ENCODE peak calls at places on chromosome 17, in four cellular contexts. One of them, this sample, is unnamed.

GRCh38 chr17:76002100-76002499 is 1.4 kb downstream of the CDK3 start:
- DNase-seq in stimulated activated CD8-positive, alpha-beta memory T cell treated with anti-CD3 and anti-CD28 coated beads, Interleukin-4, amount 100 ng/mL, for 4 hours: no peak
- DNase-seq in right lobe of liver: no peak
- DNase-seq in endothelial cell: no peak
- DNase-seq in this sample: no peak

GRCh38 chr17:12067425-12067824 is 46.7 kb downstream of the MAP2K4 start:
- DNase-seq in endothelial cell: no peak
- DNase-seq in stimulated activated CD8-positive, alpha-beta memory T cell treated with anti-CD3 and anti-CD28 coated beads, Interleukin-4, amount 100 ng/mL, for 4 hours: no peak
- DNase-seq in right lobe of liver: no peak
- DNase-seq in this sample: no peak

GRCh38 chr17:79997004-79997673 is 38.5 kb downstream of the TBC1D16 start:
- DNase-seq in stimulated activated CD8-positive, alpha-beta memory T cell treated with anti-CD3 and anti-CD28 coated beads, Interleukin-4, amount 100 ng/mL, for 4 hours: peak
- DNase-seq in right lobe of liver: no peak
- DNase-seq in endothelial cell: no peak
- DNase-seq in this sample: peak

GRCh38 chr17:61175298-61176142 is 224.1 kb upstream of the TBX2 start:
- DNase-seq in right lobe of liver: no peak
- DNase-seq in stimulated activated CD8-positive, alpha-beta memory T cell treated with anti-CD3 and anti-CD28 coated beads, Interleukin-4, amount 100 ng/mL, for 4 hours: no peak
- DNase-seq in endothelial cell: no peak
- DNase-seq in this sample: no peak

GRCh38 chr17:32516940-32517711 is 30.3 kb downstream of the CDK5R1 start:
- DNase-seq in endothelial cell: no peak
- DNase-seq in right lobe of liver: no peak
- DNase-seq in stimulated activated CD8-positive, alpha-beta memory T cell treated with anti-CD3 and anti-CD28 coated beads, Interleukin-4, amount 100 ng/mL, for 4 hours: no peak
- DNase-seq in this sample: no peak

GRCh38 chr17:42475121-42475520 is 16.4 kb downstream of the ATP6V0A1 start:
- DNase-seq in right lobe of liver: no peak
- DNase-seq in endothelial cell: no peak
- DNase-seq in stimulated activated CD8-positive, alpha-beta memory T cell treated with anti-CD3 and anti-CD28 coated beads, Interleukin-4, amount 100 ng/mL, for 4 hours: no peak
- DNase-seq in this sample: no peak

GRCh38 chr17:40072481-40073346 is 9.9 kb downstream of the THRA start:
- DNase-seq in right lobe of liver: no peak
- DNase-seq in stimulated activated CD8-positive, alpha-beta memory T cell treated with anti-CD3 and anti-CD28 coated beads, Interleukin-4, amount 100 ng/mL, for 4 hours: no peak
- DNase-seq in endothelial cell: no peak
- DNase-seq in this sample: no peak

GRCh38 chr17:4935650-4936049 is 3.6 kb downstream of the GP1BA start:
- DNase-seq in right lobe of liver: no peak
- DNase-seq in endothelial cell: no peak
- DNase-seq in stimulated activated CD8-positive, alpha-beta memory T cell treated with anti-CD3 and anti-CD28 coated beads, Interleukin-4, amount 100 ng/mL, for 4 hours: no peak
- DNase-seq in this sample: no peak

GRCh38 chr17:5019475-5019956 is 15.7 kb downstream of the SLC52A1 start:
- DNase-seq in stimulated activated CD8-positive, alpha-beta memory T cell treated with anti-CD3 and anti-CD28 coated beads, Interleukin-4, amount 100 ng/mL, for 4 hours: no peak
- DNase-seq in right lobe of liver: no peak
- DNase-seq in endothelial cell: no peak
- DNase-seq in this sample: no peak

GRCh38 chr17:63991611-63992010 is 6.5 kb upstream of the PRR29 start:
- DNase-seq in right lobe of liver: peak
- DNase-seq in stimulated activated CD8-positive, alpha-beta memory T cell treated with anti-CD3 and anti-CD28 coated beads, Interleukin-4, amount 100 ng/mL, for 4 hours: no peak
- DNase-seq in endothelial cell: no peak
- DNase-seq in this sample: no peak

GRCh38 chr17:37176683-37177082 is 199.1 kb upstream of the C17orf78 start:
- DNase-seq in stimulated activated CD8-positive, alpha-beta memory T cell treated with anti-CD3 and anti-CD28 coated beads, Interleukin-4, amount 100 ng/mL, for 4 hours: no peak
- DNase-seq in right lobe of liver: no peak
- DNase-seq in endothelial cell: no peak
- DNase-seq in this sample: no peak

GRCh38 chr17:28811594-28812135 is 30.9 kb downstream of the FAM222B start:
- DNase-seq in endothelial cell: peak
- DNase-seq in stimulated activated CD8-positive, alpha-beta memory T cell treated with anti-CD3 and anti-CD28 coated beads, Interleukin-4, amount 100 ng/mL, for 4 hours: no peak
- DNase-seq in right lobe of liver: no peak
- DNase-seq in this sample: no peak

GRCh38 chr17:10513284-10514067 is 4.9 kb downstream of the MYH1 start:
- DNase-seq in right lobe of liver: no peak
- DNase-seq in stimulated activated CD8-positive, alpha-beta memory T cell treated with anti-CD3 and anti-CD28 coated beads, Interleukin-4, amount 100 ng/mL, for 4 hours: no peak
- DNase-seq in endothelial cell: no peak
- DNase-seq in this sample: no peak

GRCh38 chr17:7988750-7989178 is 13.7 kb upstream of the GUCY2D start:
- DNase-seq in right lobe of liver: no peak
- DNase-seq in stimulated activated CD8-positive, alpha-beta memory T cell treated with anti-CD3 and anti-CD28 coated beads, Interleukin-4, amount 100 ng/mL, for 4 hours: peak
- DNase-seq in endothelial cell: peak
- DNase-seq in this sample: no peak

GRCh38 chr17:29575511-29576213 is 7.2 kb downstream of the TP53I13 start:
- DNase-seq in right lobe of liver: peak
- DNase-seq in endothelial cell: no peak
- DNase-seq in stimulated activated CD8-positive, alpha-beta memory T cell treated with anti-CD3 and anti-CD28 coated beads, Interleukin-4, amount 100 ng/mL, for 4 hours: no peak
- DNase-seq in this sample: no peak

GRCh38 chr17:57420674-57421392 is 164.5 kb downstream of the MSI2 start:
- DNase-seq in endothelial cell: no peak
- DNase-seq in right lobe of liver: no peak
- DNase-seq in stimulated activated CD8-positive, alpha-beta memory T cell treated with anti-CD3 and anti-CD28 coated beads, Interleukin-4, amount 100 ng/mL, for 4 hours: no peak
- DNase-seq in this sample: no peak

GRCh38 chr17:58277107-58277506 is 3.6 kb downstream of the MPO start:
- DNase-seq in stimulated activated CD8-positive, alpha-beta memory T cell treated with anti-CD3 and anti-CD28 coated beads, Interleukin-4, amount 100 ng/mL, for 4 hours: no peak
- DNase-seq in endothelial cell: no peak
- DNase-seq in right lobe of liver: no peak
- DNase-seq in this sample: no peak

GRCh38 chr17:80087346-80088265 is 13.8 kb upstream of the GAA start:
- DNase-seq in right lobe of liver: no peak
- DNase-seq in stimulated activated CD8-positive, alpha-beta memory T cell treated with anti-CD3 and anti-CD28 coated beads, Interleukin-4, amount 100 ng/mL, for 4 hours: no peak
- DNase-seq in endothelial cell: no peak
- DNase-seq in this sample: no peak

GRCh38 chr17:72539981-72540897 is 419.4 kb downstream of the SOX9 start:
- DNase-seq in endothelial cell: peak
- DNase-seq in stimulated activated CD8-positive, alpha-beta memory T cell treated with anti-CD3 and anti-CD28 coated beads, Interleukin-4, amount 100 ng/mL, for 4 hours: peak
- DNase-seq in right lobe of liver: peak
- DNase-seq in this sample: no peak

GRCh38 chr17:62792122-62792800 is 15.9 kb downstream of the MARCHF10 start:
- DNase-seq in endothelial cell: no peak
- DNase-seq in right lobe of liver: no peak
- DNase-seq in stimulated activated CD8-positive, alpha-beta memory T cell treated with anti-CD3 and anti-CD28 coated beads, Interleukin-4, amount 100 ng/mL, for 4 hours: no peak
- DNase-seq in this sample: no peak

GRCh38 chr17:19958023-19958422 is 19.6 kb downstream of the AKAP10 start:
- DNase-seq in endothelial cell: peak
- DNase-seq in right lobe of liver: no peak
- DNase-seq in stimulated activated CD8-positive, alpha-beta memory T cell treated with anti-CD3 and anti-CD28 coated beads, Interleukin-4, amount 100 ng/mL, for 4 hours: no peak
- DNase-seq in this sample: no peak

GRCh38 chr17:27236710-27237315 is 57.1 kb upstream of the WSB1 start:
- DNase-seq in endothelial cell: peak
- DNase-seq in stimulated activated CD8-positive, alpha-beta memory T cell treated with anti-CD3 and anti-CD28 coated beads, Interleukin-4, amount 100 ng/mL, for 4 hours: peak
- DNase-seq in right lobe of liver: no peak
- DNase-seq in this sample: no peak

GRCh38 chr17:82551779-82552457 is 32.4 kb downstream of the FOXK2 start:
- DNase-seq in endothelial cell: peak
- DNase-seq in stimulated activated CD8-positive, alpha-beta memory T cell treated with anti-CD3 and anti-CD28 coated beads, Interleukin-4, amount 100 ng/mL, for 4 hours: peak
- DNase-seq in right lobe of liver: peak
- DNase-seq in this sample: peak

GRCh38 chr17:61232871-61233270 is 166.8 kb upstream of the TBX2 start:
- DNase-seq in right lobe of liver: no peak
- DNase-seq in stimulated activated CD8-positive, alpha-beta memory T cell treated with anti-CD3 and anti-CD28 coated beads, Interleukin-4, amount 100 ng/mL, for 4 hours: no peak
- DNase-seq in endothelial cell: no peak
- DNase-seq in this sample: no peak

GRCh38 chr17:9935408-9935807 is 30.3 kb upstream of the RCVRN start:
- DNase-seq in stimulated activated CD8-positive, alpha-beta memory T cell treated with anti-CD3 and anti-CD28 coated beads, Interleukin-4, amount 100 ng/mL, for 4 hours: no peak
- DNase-seq in right lobe of liver: no peak
- DNase-seq in endothelial cell: no peak
- DNase-seq in this sample: no peak

GRCh38 chr17:19727466-19728113 is 11.2 kb upstream of the SLC47A2 start:
- DNase-seq in stimulated activated CD8-positive, alpha-beta memory T cell treated with anti-CD3 and anti-CD28 coated beads, Interleukin-4, amount 100 ng/mL, for 4 hours: no peak
- DNase-seq in endothelial cell: no peak
- DNase-seq in right lobe of liver: no peak
- DNase-seq in this sample: no peak

GRCh38 chr17:7862692-7863437 is 5.1 kb downstream of the CYB5D1 start:
- DNase-seq in endothelial cell: peak
- DNase-seq in stimulated activated CD8-positive, alpha-beta memory T cell treated with anti-CD3 and anti-CD28 coated beads, Interleukin-4, amount 100 ng/mL, for 4 hours: no peak
- DNase-seq in right lobe of liver: no peak
- DNase-seq in this sample: no peak